ENCODE peak calls at places on chromosomes 16 and 17, in nine cellular contexts. S is CD8-positive, alpha-beta T cell; U is fibroblast of lung; E is ovary; F is CD8-positive, alpha-beta memory T cell; X is CD4-positive, alpha-beta memory T cell; O is cardiac muscle cell; K is tibial nerve; W is effector memory CD4-positive, alpha-beta T cell. Z is an unnamed sample. For H3K4me1, the result is how much of the 10 kb centered on the place peaks cover.

GRCh38 chr16:87436225-87437172 is 44.4 kb downstream of the MAP1LC3B start:
- DNase-seq in W (no peak), X (no peak), K (no peak), F (no peak), S (no peak), O (peak), U (peak), E (peak), Z (no peak)

GRCh38 chr17:38747385-38748328 is 479 bp downstream of the PCGF2 start:
- DNase-seq in W (no peak), E (peak), U (no peak), F (no peak), O (peak), K (no peak), S (no peak), X (peak), Z (peak)

GRCh38 chr17:11296994-11297393 is 56.0 kb downstream of the SHISA6 start:
- DNase-seq in X (no peak), W (no peak), F (no peak), O (no peak), E (no peak), S (no peak), U (no peak), K (no peak), Z (no peak)

GRCh38 chr16:1839554-1839953 is 12.5 kb downstream of the FAHD1 start:
- DNase-seq in U (no peak), W (no peak), S (no peak), F (no peak), X (no peak), K (no peak), E (no peak), O (peak), Z (no peak)

GRCh38 chr16:3980311-3981111 is 100.0 kb upstream of the CREBBP start:
- DNase-seq in E (peak), O (peak), X (no peak), F (no peak), U (peak), S (no peak), K (no peak), W (no peak), Z (no peak)

GRCh38 chr17:17433260-17433659 is 43.5 kb upstream of the MED9 start:
- DNase-seq in O (peak), K (no peak), W (no peak), S (no peak), X (no peak), F (no peak), U (peak), E (no peak), Z (no peak)

GRCh38 chr16:89531821-89532526 is 23.8 kb downstream of the SPG7 start:
- DNase-seq in K (no peak), E (no peak), S (no peak), O (no peak), F (no peak), U (no peak), W (no peak), X (no peak), Z (no peak)

GRCh38 chr17:49633762-49634486 is 44.0 kb downstream of the SPOP start:
- DNase-seq in U (no peak), S (no peak), K (no peak), E (no peak), O (no peak), W (no peak), X (no peak), F (no peak), Z (no peak)

GRCh38 chr17:35742496-35742895 is 10.5 kb downstream of the GAS2L2 start:
- DNase-seq in K (no peak), F (no peak), E (no peak), O (no peak), U (no peak), S (no peak), X (no peak), W (no peak), Z (no peak)

GRCh38 chr16:28531777-28532744 is 6.7 kb downstream of the NUPR1 start:
- DNase-seq in F (no peak), U (no peak), K (peak), S (no peak), X (no peak), E (peak), O (peak), W (no peak), Z (peak)

GRCh38 chr16:9844361-9844760 is 337.9 kb downstream of the GRIN2A start:
- DNase-seq in O (no peak), X (no peak), S (no peak), F (no peak), E (no peak), U (peak), W (no peak), K (no peak), Z (no peak)

GRCh38 chr16:9138731-9139501 is 47.5 kb downstream of the HAPSTR1 start:
- DNase-seq in O (peak), W (peak), F (peak), K (peak), E (peak), X (peak), U (peak), S (peak), Z (peak)

GRCh38 chr16:89397331-89397861 is 93.0 kb downstream of the ANKRD11 start:
- DNase-seq in F (no peak), O (no peak), U (no peak), S (no peak), W (no peak), E (no peak), K (no peak), X (no peak), Z (no peak)

DNA sequence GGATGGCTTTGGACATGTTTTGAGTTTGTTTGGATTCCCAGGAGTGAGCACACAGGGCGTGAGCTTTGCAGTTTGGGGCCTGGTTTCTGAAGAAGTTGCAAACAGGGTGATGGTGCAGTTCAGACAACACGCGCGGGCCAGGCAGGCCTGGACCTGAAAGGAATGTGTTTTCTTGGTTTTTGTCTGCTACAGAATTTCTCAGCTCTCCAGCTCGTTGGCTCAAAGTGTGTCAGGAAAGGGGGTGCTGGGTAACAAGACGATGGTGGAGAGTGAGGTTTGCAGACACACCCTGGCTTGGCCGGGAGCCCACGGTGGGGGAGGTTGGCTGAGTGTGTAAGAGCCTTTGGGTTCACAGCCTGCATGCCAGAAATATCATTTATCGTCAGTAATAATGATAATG is 82.3 kb downstream of the CMIP start:
- DNase-seq in S (peak), K (no peak), E (peak), W (no peak), F (peak), X (peak), U (peak), O (peak), Z (peak)
- H3K27ac ChIP-seq in S (peak), K (peak), E (peak), W (no peak), F (peak), X (no peak), U (no peak), O (no peak), Z (peak)

GRCh38 chr17:64180089-64180488 is 50.1 kb upstream of the ERN1 start:
- DNase-seq in O (peak), E (no peak), S (no peak), W (no peak), K (no peak), U (no peak), X (no peak), F (no peak), Z (no peak)

GRCh38 chr17:64178011-64178825 is 48.3 kb upstream of the ERN1 start:
- DNase-seq in X (no peak), F (no peak), O (no peak), K (no peak), W (no peak), E (no peak), S (no peak), U (peak), Z (no peak)

GRCh38 chr17:64176556-64176955 is 46.6 kb upstream of the ERN1 start:
- DNase-seq in X (no peak), W (no peak), K (no peak), E (no peak), O (no peak), U (no peak), S (no peak), F (no peak), Z (no peak)

GRCh38 chr17:64174686-64175456 is 44.9 kb upstream of the ERN1 start:
- DNase-seq in U (peak), F (no peak), X (no peak), W (no peak), K (no peak), S (no peak), E (no peak), O (peak), Z (no peak)

DNA sequence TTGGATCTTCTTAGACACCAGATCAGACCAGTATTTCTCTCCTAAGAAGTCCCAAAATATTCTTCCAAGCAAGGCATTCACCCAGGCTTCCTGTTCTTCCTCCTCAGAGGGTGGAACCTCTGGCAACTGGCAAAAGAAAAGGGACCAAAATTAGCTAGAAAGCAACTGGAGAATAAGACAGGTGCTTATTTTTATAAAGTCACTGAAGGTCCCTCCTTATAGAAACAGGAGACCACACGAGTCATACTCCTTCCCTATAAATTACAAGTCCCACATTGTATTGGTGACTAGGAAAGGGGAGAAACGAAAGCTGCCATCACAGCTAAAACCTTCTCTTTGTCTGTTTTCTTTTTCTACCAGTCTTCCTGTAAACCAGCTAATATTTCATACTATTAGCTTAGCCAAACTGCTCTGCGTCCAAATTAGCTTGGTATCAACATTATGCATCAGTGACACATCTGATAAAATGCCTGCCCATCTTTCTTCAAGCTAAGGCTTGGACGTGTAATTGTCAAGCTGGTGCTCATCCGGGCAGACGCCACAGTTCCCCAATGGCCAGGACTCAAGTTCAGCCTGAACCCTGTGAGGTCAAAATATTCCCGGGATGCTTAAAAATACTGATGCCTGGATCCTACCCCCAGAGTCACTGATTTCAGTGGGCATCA is 47.5 kb upstream of the ERN1 start:
- DNase-seq in K (no peak), F (no peak), W (no peak), X (no peak), O (no peak), U (no peak), S (no peak), E (no peak), Z (no peak)
- H3K4me1 ChIP-seq in K (under half), F (under half), W (under half), X (under half), O (under half), U (under half), S (under half), E (under half), Z (under half)

GRCh38 chr17:56486732-56487131 is 106.8 kb upstream of the NOG start:
- DNase-seq in X (no peak), W (no peak), S (no peak), F (no peak), E (no peak), O (no peak), K (no peak), U (no peak), Z (no peak)

GRCh38 chr17:56488800-56489199 is 104.7 kb upstream of the NOG start:
- DNase-seq in K (no peak), E (no peak), F (no peak), X (no peak), S (no peak), W (no peak), U (no peak), O (no peak), Z (no peak)

DNA sequence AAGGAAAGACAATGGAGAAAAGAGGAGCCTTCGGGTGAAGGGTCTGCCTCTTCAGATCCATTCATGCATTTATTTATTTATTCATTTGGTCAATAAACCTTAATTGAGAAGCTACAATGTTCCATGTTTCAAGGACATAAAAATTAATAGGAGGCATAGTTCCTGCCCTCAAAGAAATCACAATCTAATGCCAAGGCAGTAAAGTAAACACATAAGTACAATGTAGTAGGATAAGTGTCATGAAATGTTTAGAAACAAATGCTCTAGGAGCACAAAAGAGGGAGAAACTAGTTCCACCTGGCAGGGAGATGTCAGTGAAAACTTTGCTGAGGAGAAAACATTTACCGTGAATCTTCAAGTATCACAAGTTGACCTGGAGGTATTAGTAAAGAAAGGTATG is 103.5 kb upstream of the NOG start:
- DNase-seq in S (no peak), K (no peak), O (no peak), U (no peak), X (no peak), E (no peak), W (no peak), F (no peak), Z (no peak)
- H3K4me3 ChIP-seq in S (no peak), K (no peak), O (no peak), U (no peak), X (no peak), E (no peak), W (no peak), F (no peak), Z (no peak)

GRCh38 chr17:2621241-2621640 is 27.8 kb downstream of the PAFAH1B1 start:
- DNase-seq in W (no peak), E (no peak), F (no peak), S (no peak), O (peak), K (no peak), U (peak), X (no peak), Z (no peak)

DNA sequence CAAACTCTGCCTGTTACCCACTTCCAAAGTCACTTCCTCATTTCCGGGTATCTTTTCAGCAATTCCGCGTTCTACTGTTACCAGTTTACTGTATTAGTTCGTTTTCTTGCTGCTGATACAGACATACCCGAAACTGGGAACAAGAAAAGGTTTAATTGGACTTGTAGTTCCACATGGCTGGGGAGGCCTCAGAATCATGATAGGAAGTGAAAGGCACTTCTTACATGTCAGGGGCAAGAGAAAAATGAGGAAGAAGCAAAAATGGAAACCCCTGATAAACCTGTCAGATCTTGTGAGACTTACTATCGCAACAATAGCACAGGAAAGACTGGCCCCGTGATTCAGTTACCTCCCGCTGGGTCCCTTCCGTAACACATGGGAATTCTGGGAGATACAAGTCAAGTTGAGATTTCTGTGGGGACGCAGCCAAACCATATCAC is 30.9 kb downstream of the PAFAH1B1 start:
- DNase-seq in F (no peak), E (no peak), S (no peak), W (no peak), O (no peak), U (no peak), X (no peak), K (no peak), Z (no peak)
- H3K27ac ChIP-seq in F (no peak), E (no peak), S (no peak), W (no peak), O (peak), U (no peak), X (no peak), K (no peak), Z (no peak)